ENCODE peak calls at places on chromosome 21, in four cellular contexts. J is myocyte; S is Kasumi-1; C is stimulated activated naive CD8-positive, alpha-beta T cell treated with anti-CD3 and anti-CD28 coated beads, Interleukin-15, Interleukin-2, amounts not matched to agents 100 U/mL and 50 U/mL, for 24 hours. Y is an unnamed sample.
A peak's percentile ranks its signal among the peaks of the same experiment; 100 is the strongest.

GRCh38 chr21:39159342-39160063 is 23.7 kb downstream of the PSMG1 start:
- DNase-seq in J (peak; percentile 84), S (no peak), C (no peak), Y (no peak)

GRCh38 chr21:21028275-21028814 is 30.1 kb downstream of the NCAM2 start:
- DNase-seq in J (no peak), S (no peak), C (no peak), Y (no peak)

GRCh38 chr21:35072960-35073359 is 23.9 kb upstream of the RUNX1 start:
- DNase-seq in J (no peak), S (no peak), C (no peak), Y (no peak)

GRCh38 chr21:43303240-43304178 is 123.4 kb downstream of the SIK1 start:
- DNase-seq in J (no peak), S (no peak), C (no peak), Y (no peak)

GRCh38 chr21:27058673-27059365 is 91.9 kb upstream of the ADAMTS5 start:
- DNase-seq in J (no peak), S (no peak), C (no peak), Y (no peak)

GRCh38 chr21:43976661-43977060 is 35.4 kb upstream of the TRAPPC10 start:
- DNase-seq in J (no peak), S (no peak), C (no peak), Y (no peak)

GRCh38 chr21:46347791-46348381 is 23.9 kb downstream of the PCNT start:
- DNase-seq in J (peak; percentile 25), S (no peak), C (no peak), Y (no peak)

GRCh38 chr21:42568377-42568776 is 54.7 kb downstream of the SLC37A1 start:
- DNase-seq in J (no peak), S (no peak), C (no peak), Y (no peak)

GRCh38 chr21:31351973-31352372 is 7.9 kb upstream of the TIAM1 start:
- DNase-seq in J (no peak), S (no peak), C (no peak), Y (no peak)

GRCh38 chr21:29335720-29336119 is 37.0 kb downstream of the BACH1 start:
- DNase-seq in J (peak; percentile 22), S (no peak), C (no peak), Y (no peak)

GRCh38 chr21:45366931-45367401 is 38.0 kb upstream of the COL18A1 start:
- DNase-seq in J (peak; percentile 95), S (no peak), C (no peak), Y (no peak)

GRCh38 chr21:38359090-38359489 is 102.3 kb downstream of the KCNJ15 start:
- DNase-seq in J (no peak), S (no peak), C (no peak), Y (no peak)

GRCh38 chr21:34511154-34511553 is 856 bp downstream of the KCNE1 start:
- DNase-seq in J (peak; percentile 57), S (no peak), C (no peak), Y (no peak)

GRCh38 chr21:42419845-42420244 is 16.1 kb downstream of the UBASH3A start:
- DNase-seq in J (no peak), S (no peak), C (no peak), Y (no peak)

GRCh38 chr21:25911730-25912401 is 177.1 kb downstream of the GABPA start:
- DNase-seq in J (no peak), S (no peak), C (no peak), Y (no peak)

GRCh38 chr21:31543191-31543590 is 116.3 kb upstream of the SOD1 start:
- DNase-seq in J (no peak), S (no peak), C (no peak), Y (no peak)

GRCh38 chr21:44897326-44898010 is 23.2 kb downstream of the ITGB2 start:
- DNase-seq in J (no peak), S (no peak), C (no peak), Y (no peak)

GRCh38 chr21:33434770-33435360 is 31.7 kb downstream of the IFNGR2 start:
- DNase-seq in J (peak; percentile 83), S (peak; percentile 87), C (peak; percentile 31), Y (peak; percentile 51)